ENCODE peak calls at places on chromosome 17, in ten cellular contexts. E is keratinocyte, J is heart right ventricle, P is OCI-LY7, Y is cardiac muscle cell, I is retina, F is Kasumi-1, U is fibroblast of lung, M is GDM1, K is aorta. D is an unnamed sample.

GRCh38 chr17:42680331-42680808 is 1.3 kb downstream of the CCR10 start:
- DNase-seq in E (no peak), J (no peak), P (peak), Y (no peak), I (no peak), F (no peak), U (peak), M (no peak), K (no peak), D (peak)

GRCh38 chr17:12680407-12680897 is 14.8 kb downstream of the MYOCD start:
- DNase-seq in E (no peak), J (peak), P (no peak), Y (no peak), I (no peak), F (no peak), U (no peak), M (no peak), K (no peak), D (no peak)

GRCh38 chr17:47981462-47981861 is 10.5 kb downstream of the CDK5RAP3 start:
- DNase-seq in E (no peak), J (no peak), P (no peak), Y (no peak), I (no peak), F (peak), U (no peak), M (peak), K (no peak), D (no peak)

GRCh38 chr17:73914536-73915274 is 270.5 kb upstream of the SDK2 start:
- DNase-seq in E (no peak), J (no peak), P (no peak), Y (no peak), I (no peak), F (no peak), U (no peak), M (no peak), K (no peak), D (no peak)

GRCh38 chr17:17542906-17543635 is 46.9 kb upstream of the RASD1 start:
- DNase-seq in E (no peak), J (no peak), P (no peak), Y (no peak), I (no peak), F (no peak), U (no peak), M (no peak), K (no peak), D (no peak)

GRCh38 chr17:67608691-67609090 is 109.0 kb upstream of the NOL11 start:
- DNase-seq in E (peak), J (no peak), P (no peak), Y (no peak), I (no peak), F (no peak), U (peak), M (no peak), K (no peak), D (no peak)

GRCh38 chr17:9802294-9802693 is 10.9 kb upstream of the DHRS7C start:
- DNase-seq in E (no peak), J (no peak), P (no peak), Y (no peak), I (no peak), F (no peak), U (peak), M (no peak), K (no peak), D (no peak)

GRCh38 chr17:50688168-50688719 is 19.5 kb downstream of the ANKRD40 start:
- DNase-seq in E (no peak), J (no peak), P (no peak), Y (no peak), I (no peak), F (no peak), U (no peak), M (no peak), K (no peak), D (no peak)

GRCh38 chr17:48241131-48241591 is 133.6 kb downstream of the SNX11 start:
- DNase-seq in E (no peak), J (peak), P (no peak), Y (no peak), I (peak), F (no peak), U (peak), M (no peak), K (no peak), D (peak)

GRCh38 chr17:31321481-31321880 is at the start of gene EVI2A:
- DNase-seq in E (no peak), J (no peak), P (peak), Y (no peak), I (no peak), F (peak), U (peak), M (peak), K (no peak), D (no peak)

D was measured in K562.